ENCODE peak calls at places on chromosomes 4 and X, in six cellular contexts. Y, V, Z, N, S and O are unnamed samples.

GRCh38 chr4:25310825-25311210 is 1.8 kb upstream of the ZCCHC4 start:
- DNase-seq in S (no peak), Z (no peak), V (no peak), N (no peak), Y (no peak), O (no peak)

GRCh38 chrX:124211312-124211942 is 121.0 kb upstream of the TEX13D start:
- DNase-seq in V (peak), Y (peak), Z (no peak), N (no peak), S (no peak), O (peak)

GRCh38 chr4:142365386-142365785 is 480.7 kb downstream of the INPP4B start:
- DNase-seq in N (no peak), Y (no peak), V (peak), Z (no peak), S (no peak), O (no peak)

GRCh38 chrX:135484636-135485289 is 35.7 kb upstream of the INTS6L start:
- DNase-seq in Z (no peak), S (no peak), N (peak), V (peak), Y (peak), O (peak)

GRCh38 chr4:124594945-124595344 is 117.6 kb downstream of the ANKRD50 start:
- DNase-seq in Z (no peak), N (no peak), S (no peak), V (no peak), Y (no peak), O (no peak)

GRCh38 chr4:1515763-1516162 is 109.5 kb upstream of the NKX1-1 start:
- DNase-seq in N (no peak), S (no peak), Z (no peak), V (no peak), Y (no peak), O (no peak)

GRCh38 chrX:51215266-51215665 is 117.4 kb upstream of the NUDT10 start:
- DNase-seq in Y (peak), S (no peak), V (no peak), N (no peak), Z (no peak), O (no peak)

GRCh38 chr4:19936471-19936870 is 315.2 kb upstream of the SLIT2 start:
- DNase-seq in Z (no peak), V (peak), S (no peak), N (no peak), Y (peak), O (no peak)

GRCh38 chr4:147731611-147732515 is at the start of gene ARHGAP10:
- DNase-seq in S (peak), N (peak), Z (peak), Y (peak), V (peak), O (peak)

GRCh38 chrX:150692296-150692695 is 900 bp upstream of the MTMR1 start:
- DNase-seq in Z (no peak), Y (no peak), N (no peak), S (no peak), V (no peak), O (no peak)

GRCh38 chr4:12881945-12882589 is 602.1 kb downstream of the RAB28 start:
- DNase-seq in V (no peak), N (no peak), Y (no peak), S (no peak), Z (no peak), O (no peak)

GRCh38 chr4:156762851-156763250 is 208.7 kb downstream of the PDGFC start:
- DNase-seq in S (no peak), Y (no peak), Z (no peak), V (no peak), N (no peak), O (no peak)

GRCh38 chr4:6586715-6587325 is 11.8 kb downstream of the MAN2B2 start:
- DNase-seq in S (peak), V (no peak), N (no peak), Z (no peak), Y (no peak), O (no peak)

GRCh38 chrX:52574416-52575275 is 57.8 kb upstream of the XAGE1B start:
- DNase-seq in Z (no peak), N (peak), S (no peak), Y (peak), V (peak), O (peak)

GRCh38 chr4:76562851-76563803 is 128.1 kb downstream of the SHROOM3 start:
- DNase-seq in Z (no peak), N (no peak), V (no peak), Y (no peak), S (no peak), O (no peak)

GRCh38 chr4:117478702-117479101 is 393.3 kb upstream of the TRAM1L1 start:
- DNase-seq in N (no peak), Y (no peak), Z (no peak), V (no peak), S (no peak), O (no peak)

GRCh38 chrX:10549280-10549679 is 71.1 kb downstream of the MID1 start:
- DNase-seq in Z (no peak), V (no peak), N (peak), S (no peak), Y (no peak), O (peak)

GRCh38 chr4:158161561-158162354 is 11.1 kb downstream of the GASK1B start:
- DNase-seq in Z (no peak), N (no peak), S (no peak), Y (peak), V (peak), O (peak)

GRCh38 chr4:734075-734474 is 28.4 kb downstream of the PCGF3 start:
- DNase-seq in N (no peak), Y (no peak), S (no peak), Z (no peak), V (no peak), O (no peak)

GRCh38 chrX:143664302-143664701 is 28.4 kb upstream of the SLITRK4 start:
- DNase-seq in Y (peak), S (no peak), N (no peak), V (peak), Z (no peak), O (no peak)

GRCh38 chrX:134026732-134027311 is 41.4 kb upstream of the GPC3 start:
- DNase-seq in Z (no peak), S (no peak), Y (peak), N (peak), V (peak), O (peak)

GRCh38 chrX:45710081-45710801 is 509.6 kb upstream of the DIPK2B start:
- DNase-seq in Z (no peak), Y (peak), N (no peak), V (peak), S (no peak), O (peak)

GRCh38 chr4:1856920-1857699 is 1.2 kb upstream of the LETM1 start:
- DNase-seq in N (no peak), Y (peak), Z (no peak), S (peak), V (peak), O (no peak)

GRCh38 chr4:4735870-4736269 is 123.6 kb upstream of the MSX1 start:
- DNase-seq in V (no peak), S (no peak), N (no peak), Y (no peak), Z (no peak), O (no peak)

GRCh38 chrX:144275403-144275802 is 391.5 kb downstream of the UBE2NL start:
- DNase-seq in Z (no peak), V (no peak), Y (no peak), N (peak), S (no peak), O (no peak)

GRCh38 chrX:22338740-22339139 is 66.0 kb downstream of the CBLL2 start:
- DNase-seq in N (no peak), V (no peak), Z (no peak), S (no peak), Y (no peak), O (no peak)

GRCh38 chr4:83371235-83371634 is 36.6 kb upstream of the HPSE start:
- DNase-seq in Y (no peak), Z (no peak), V (no peak), N (no peak), S (no peak), O (no peak)

GRCh38 chr4:39096847-39097246 is 34.8 kb downstream of the KLHL5 start:
- DNase-seq in N (no peak), S (no peak), V (no peak), Z (no peak), Y (no peak), O (no peak)

GRCh38 chr4:111398906-111399330 is 746.3 kb upstream of the FAM241A start:
- DNase-seq in S (no peak), Z (no peak), V (peak), Y (no peak), N (no peak), O (no peak)

GRCh38 chrX:45592067-45592466 is 391.4 kb upstream of the DIPK2B start:
- DNase-seq in S (no peak), V (no peak), Z (no peak), N (no peak), Y (no peak), O (no peak)

GRCh38 chrX:137032841-137033773 is 688 bp downstream of the GPR101 start:
- DNase-seq in V (no peak), Y (no peak), S (no peak), Z (no peak), N (no peak), O (no peak)

GRCh38 chr4:54296548-54297203 is 67.6 kb downstream of the PDGFRA start:
- DNase-seq in Z (no peak), Y (no peak), V (no peak), S (no peak), N (no peak), O (peak)

GRCh38 chr4:16026155-16026761 is 57.6 kb downstream of the PROM1 start:
- DNase-seq in Y (peak), N (peak), Z (no peak), V (peak), S (no peak), O (peak)

GRCh38 chr4:79030973-79031372 is 91.7 kb upstream of the PAQR3 start:
- DNase-seq in N (no peak), Z (no peak), V (no peak), S (no peak), Y (no peak), O (no peak)

GRCh38 chr4:37754410-37755185 is 68.4 kb upstream of the RELL1 start:
- DNase-seq in Z (no peak), N (no peak), V (no peak), Y (no peak), S (no peak), O (no peak)

GRCh38 chrX:153974003-153974725 is 1.6 kb downstream of the TMEM187 start:
- DNase-seq in S (peak), Z (peak), V (no peak), N (no peak), Y (no peak), O (peak)

GRCh38 chr4:150089732-150090131 is 11.5 kb downstream of the DCLK2 start:
- DNase-seq in Z (no peak), V (no peak), N (no peak), S (no peak), Y (no peak), O (no peak)

GRCh38 chr4:99507762-99508161 is 3.1 kb upstream of the C4orf17 start:
- DNase-seq in N (no peak), Y (no peak), S (no peak), Z (no peak), V (no peak), O (no peak)